ENCODE peak calls at places on chromosome 4, in four cellular contexts. F is neural progenitor cell, J is PC-3, Y is SK-N-SH. S is an unnamed sample.

GRCh38 chr4:8871417-8872401 is at the start of gene HMX1:
- DNase-seq in J (no peak), F (peak; percentile 88), Y (peak; percentile 100), S (no peak)

GRCh38 chr4:15410750-15411149 is 17.1 kb upstream of the C1QTNF7 start:
- DNase-seq in F (no peak), J (no peak), Y (peak; percentile 23), S (peak; percentile 34)

GRCh38 chr4:103150677-103151076 is 47.5 kb downstream of the CENPE start:
- DNase-seq in J (peak; percentile 89), Y (no peak), F (no peak), S (no peak)

GRCh38 chr4:40699648-40700047 is 50.1 kb upstream of the NSUN7 start:
- DNase-seq in Y (no peak), J (peak; percentile 22), F (no peak), S (no peak)

GRCh38 chr4:53432528-53433424 is 55.3 kb downstream of the FIP1L1 start:
- DNase-seq in F (no peak), Y (no peak), J (no peak), S (no peak)

GRCh38 chr4:107380190-107380589 is 339.8 kb downstream of the PAPSS1 start:
- DNase-seq in J (no peak), Y (no peak), F (no peak), S (no peak)

GRCh38 chr4:8038702-8039251 is 99.1 kb upstream of the AFAP1 start:
- DNase-seq in F (no peak), Y (no peak), J (no peak), S (no peak)

GRCh38 chr4:76782837-76783236 is 115.1 kb downstream of the SOWAHB start:
- DNase-seq in J (peak; percentile 67), Y (no peak), F (no peak), S (no peak)

GRCh38 chr4:1979477-1980196 is 29.1 kb downstream of the NELFA start:
- DNase-seq in F (no peak), J (no peak), Y (no peak), S (peak; percentile 3)

GRCh38 chr4:151674804-151675290 is 86.0 kb downstream of the GATB start:
- DNase-seq in Y (peak; percentile 90), J (no peak), F (peak; percentile 73), S (no peak)

GRCh38 chr4:127686656-127687055 is 43.5 kb upstream of the SLC25A31 start:
- DNase-seq in J (peak; percentile 86), F (no peak), Y (no peak), S (no peak)

GRCh38 chr4:11814758-11815157 is 386.1 kb upstream of the HS3ST1 start:
- DNase-seq in J (no peak), F (no peak), Y (no peak), S (no peak)

GRCh38 chr4:152629908-152630307 is 49.9 kb downstream of the TMEM154 start:
- DNase-seq in J (no peak), F (no peak), Y (no peak), S (no peak)

GRCh38 chr4:113674251-113674650 is 87.3 kb downstream of the CAMK2D start:
- DNase-seq in F (no peak), J (no peak), Y (no peak), S (no peak)
- H3K4me1 ChIP-seq in F (peaks cover 7% of the 10 kb centered on the region), J (peaks cover 16% of the 10 kb centered on the region), Y (peaks cover 23% of the 10 kb centered on the region), S (peaks cover 9% of the 10 kb centered on the region)

GRCh38 chr4:42656736-42656985 is 244 bp downstream of the ATP8A1 start:
- DNase-seq in J (no peak), F (no peak), Y (no peak), S (no peak)
- H3K9ac ChIP-seq in J (peak overlapping the region; percentile 56), F (peak overlapping the region; percentile 21), Y (no peak overlapping the region), S (peak overlapping the region; percentile 72)

GRCh38 chr4:74674750-74675149 is 119.6 kb downstream of the BTC start:
- DNase-seq in Y (no peak), J (no peak), F (no peak), S (peak; percentile 20)

GRCh38 chr4:74667944-74668343 is 126.4 kb downstream of the BTC start:
- DNase-seq in Y (no peak), J (no peak), F (no peak), S (no peak)

GRCh38 chr4:74669702-74670101 is 124.6 kb downstream of the BTC start:
- DNase-seq in J (no peak), Y (no peak), F (no peak), S (no peak)

GRCh38 chr4:74670583-74670982 is 123.7 kb downstream of the BTC start:
- DNase-seq in J (peak; percentile 29), Y (no peak), F (no peak), S (no peak)

GRCh38 chr4:74671074-74671698 is 123.1 kb downstream of the BTC start:
- DNase-seq in Y (peak; percentile 7), J (peak; percentile 90), F (peak; percentile 68), S (peak; percentile 64)
- TF ChIP-seq EZH2phosphoT487 in Y (no peak), J (no peak), F (no peak), S (no peak)

GRCh38 chr4:3530663-3531254 is 1.5 kb downstream of the LRPAP1 start:
- DNase-seq in F (no peak), Y (no peak), J (no peak), S (no peak)
- H3K4me1 ChIP-seq in F (peaks cover 14% of the 10 kb centered on the region), Y (no peaks in the 10 kb centered on the region), J (peaks cover 8% of the 10 kb centered on the region), S (peaks cover 4% of the 10 kb centered on the region)